ENCODE peak calls at places on chromosomes 3 and 15, in six cellular contexts. One of them, this sample, is unnamed.

GRCh38 chr3:105878061-105878460 is 9.2 kb upstream of the CBLB start:
- ATAC-seq in left lobe of liver: no peak
- ATAC-seq in left lung: no peak
- ATAC-seq in K562: no peak
- ATAC-seq in central memory CD8-positive, alpha-beta T cell: no peak
- ATAC-seq in upper lobe of left lung: no peak
- ATAC-seq in this sample: no peak

GRCh38 chr3:32037932-32038271 is 56.4 kb downstream of the ZNF860 start:
- ATAC-seq in left lobe of liver: no peak
- ATAC-seq in left lung: no peak
- ATAC-seq in K562: no peak
- ATAC-seq in central memory CD8-positive, alpha-beta T cell: no peak
- ATAC-seq in upper lobe of left lung: no peak
- ATAC-seq in this sample: no peak

GRCh38 chr15:84835661-84836384 is 18.7 kb downstream of the ALPK3 start:
- ATAC-seq in left lobe of liver: no peak
- ATAC-seq in left lung: no peak
- ATAC-seq in K562: no peak
- ATAC-seq in central memory CD8-positive, alpha-beta T cell: no peak
- ATAC-seq in upper lobe of left lung: no peak
- ATAC-seq in this sample: no peak

GRCh38 chr15:59687831-59688230 is 1.3 kb downstream of the BNIP2 start:
- ATAC-seq in left lobe of liver: no peak
- ATAC-seq in left lung: no peak
- ATAC-seq in K562: peak
- ATAC-seq in central memory CD8-positive, alpha-beta T cell: peak
- ATAC-seq in upper lobe of left lung: peak
- ATAC-seq in this sample: peak

GRCh38 chr3:20324664-20325478 is 138.9 kb upstream of the SGO1 start:
- ATAC-seq in left lobe of liver: no peak
- ATAC-seq in left lung: peak
- ATAC-seq in K562: peak
- ATAC-seq in central memory CD8-positive, alpha-beta T cell: no peak
- ATAC-seq in upper lobe of left lung: peak
- ATAC-seq in this sample: no peak

GRCh38 chr15:92407343-92407742 is 13.7 kb downstream of the ST8SIA2 start:
- ATAC-seq in left lobe of liver: no peak
- ATAC-seq in left lung: no peak
- ATAC-seq in K562: no peak
- ATAC-seq in central memory CD8-positive, alpha-beta T cell: no peak
- ATAC-seq in upper lobe of left lung: no peak
- ATAC-seq in this sample: no peak

GRCh38 chr3:127325630-127325961 is 37.8 kb upstream of the PRR20G start:
- ATAC-seq in left lobe of liver: no peak
- ATAC-seq in left lung: peak
- ATAC-seq in K562: no peak
- ATAC-seq in central memory CD8-positive, alpha-beta T cell: no peak
- ATAC-seq in upper lobe of left lung: peak
- ATAC-seq in this sample: no peak

GRCh38 chr3:16820485-16820884 is 64.3 kb upstream of the PLCL2 start:
- ATAC-seq in left lobe of liver: no peak
- ATAC-seq in left lung: no peak
- ATAC-seq in K562: no peak
- ATAC-seq in central memory CD8-positive, alpha-beta T cell: no peak
- ATAC-seq in upper lobe of left lung: no peak
- ATAC-seq in this sample: no peak

GRCh38 chr3:130829575-130829947 is 64.3 kb upstream of the ATP2C1 start:
- ATAC-seq in left lobe of liver: no peak
- ATAC-seq in left lung: no peak
- ATAC-seq in K562: no peak
- ATAC-seq in central memory CD8-positive, alpha-beta T cell: no peak
- ATAC-seq in upper lobe of left lung: no peak
- ATAC-seq in this sample: no peak

This sample was measured in esophagus mucosa.